ENCODE peak calls at places on chromosomes 6 and 20, in four cellular contexts. One of them, this sample, is unnamed.

GRCh38 chr6:30568245-30568644 is 3.0 kb upstream of the ABCF1 start:
- DNase-seq in HepG2: no peak
- DNase-seq in K562: peak; percentile 46
- DNase-seq in GM12878: no peak
- DNase-seq in this sample: no peak

GRCh38 chr6:25239498-25239897 is 39.7 kb upstream of the CARMIL1 start:
- DNase-seq in K562: no peak
- DNase-seq in HepG2: no peak
- DNase-seq in GM12878: no peak
- DNase-seq in this sample: no peak

GRCh38 chr6:73180076-73180717 is 45.1 kb downstream of the KHDC1L start:
- DNase-seq in K562: no peak
- DNase-seq in HepG2: no peak
- DNase-seq in GM12878: no peak
- DNase-seq in this sample: no peak

GRCh38 chr6:51495806-51496380 is 591.5 kb downstream of the PKHD1 start:
- DNase-seq in K562: no peak
- DNase-seq in HepG2: no peak
- DNase-seq in GM12878: no peak
- DNase-seq in this sample: no peak

GRCh38 chr6:36556281-36556680 is 9.0 kb upstream of the STK38 start:
- DNase-seq in GM12878: no peak
- DNase-seq in HepG2: no peak
- DNase-seq in K562: no peak
- DNase-seq in this sample: no peak

GRCh38 chr6:28789553-28790083 is 134.2 kb downstream of the TRIM27 start:
- DNase-seq in HepG2: peak; percentile 80
- DNase-seq in K562: peak; percentile 62
- DNase-seq in GM12878: no peak
- DNase-seq in this sample: no peak

GRCh38 chr20:2163312-2163711 is 61.7 kb downstream of the STK35 start:
- DNase-seq in GM12878: no peak
- DNase-seq in K562: no peak
- DNase-seq in HepG2: no peak
- DNase-seq in this sample: no peak

GRCh38 chr6:144921206-144921975 is 636.3 kb downstream of the UTRN start:
- DNase-seq in K562: no peak
- DNase-seq in HepG2: peak; percentile 16
- DNase-seq in GM12878: no peak
- DNase-seq in this sample: no peak

GRCh38 chr20:48626226-48626937 is 201.4 kb downstream of the PREX1 start:
- DNase-seq in GM12878: no peak
- DNase-seq in HepG2: no peak
- DNase-seq in K562: no peak
- DNase-seq in this sample: no peak

GRCh38 chr6:36326351-36326995 is 10.2 kb downstream of the BNIP5 start:
- DNase-seq in GM12878: no peak
- DNase-seq in K562: no peak
- DNase-seq in HepG2: no peak
- DNase-seq in this sample: no peak

GRCh38 chr20:50588034-50588736 is 78.0 kb downstream of the PTPN1 start:
- DNase-seq in GM12878: no peak
- DNase-seq in HepG2: peak; percentile 67
- DNase-seq in K562: peak; percentile 84
- DNase-seq in this sample: peak; percentile 84

GRCh38 chr6:114346451-114346850 is 3.6 kb upstream of the HS3ST5 start:
- DNase-seq in K562: no peak
- DNase-seq in HepG2: no peak
- DNase-seq in GM12878: no peak
- DNase-seq in this sample: no peak

GRCh38 chr6:55937227-55937626 is 61.8 kb upstream of the BMP5 start:
- DNase-seq in GM12878: no peak
- DNase-seq in HepG2: no peak
- DNase-seq in K562: no peak
- DNase-seq in this sample: no peak

GRCh38 chr6:25061289-25061945 is 125.7 kb upstream of the RIPOR2 start:
- DNase-seq in HepG2: no peak
- DNase-seq in K562: no peak
- DNase-seq in GM12878: no peak
- DNase-seq in this sample: no peak

GRCh38 chr20:32820000-32820697 is 395 bp downstream of the MAPRE1 start:
- DNase-seq in K562: peak; percentile 83
- DNase-seq in HepG2: peak; percentile 72
- DNase-seq in GM12878: no peak
- DNase-seq in this sample: peak; percentile 87

GRCh38 chr20:62737271-62737761 is 28.7 kb downstream of the NTSR1 start:
- DNase-seq in HepG2: no peak
- DNase-seq in GM12878: no peak
- DNase-seq in K562: no peak
- DNase-seq in this sample: no peak

GRCh38 chr6:84868149-84868548 is 103.8 kb upstream of the TBX18 start:
- DNase-seq in K562: no peak
- DNase-seq in GM12878: no peak
- DNase-seq in HepG2: no peak
- DNase-seq in this sample: no peak

GRCh38 chr6:32153835-32154513 is at the start of gene PPT2:
- DNase-seq in K562: peak; percentile 94
- DNase-seq in GM12878: no peak
- DNase-seq in HepG2: peak; percentile 93
- DNase-seq in this sample: peak; percentile 90

GRCh38 chr20:24487240-24487639 is 17.8 kb downstream of the SYNDIG1 start:
- DNase-seq in GM12878: no peak
- DNase-seq in HepG2: no peak
- DNase-seq in K562: no peak
- DNase-seq in this sample: no peak

GRCh38 chr6:157335829-157336228 is 12.5 kb upstream of the TMEM242 start:
- DNase-seq in GM12878: no peak
- DNase-seq in HepG2: no peak
- DNase-seq in K562: peak; percentile 70
- DNase-seq in this sample: no peak

GRCh38 chr20:50470249-50470858 is 39.8 kb upstream of the PTPN1 start:
- DNase-seq in HepG2: no peak
- DNase-seq in K562: no peak
- DNase-seq in GM12878: no peak
- DNase-seq in this sample: no peak

GRCh38 chr6:4270001-4270400 is 134.6 kb upstream of the ECI2 start:
- DNase-seq in GM12878: no peak
- DNase-seq in K562: no peak
- DNase-seq in HepG2: no peak
- DNase-seq in this sample: no peak

GRCh38 chr6:134178230-134179044 is 126.0 kb upstream of the SLC2A12 start:
- DNase-seq in K562: peak; percentile 70
- DNase-seq in GM12878: peak; percentile 53
- DNase-seq in HepG2: peak; percentile 78
- DNase-seq in this sample: peak; percentile 79

GRCh38 chr6:37680668-37681067 is 17.0 kb downstream of the MDGA1 start:
- DNase-seq in K562: no peak
- DNase-seq in GM12878: no peak
- DNase-seq in HepG2: no peak
- DNase-seq in this sample: no peak

GRCh38 chr6:41901882-41902519 is 6.8 kb upstream of the USP49 start:
- DNase-seq in HepG2: no peak
- DNase-seq in GM12878: no peak
- DNase-seq in K562: peak; percentile 73
- DNase-seq in this sample: no peak

GRCh38 chr6:26333458-26334297 is 31.3 kb upstream of the BTN3A2 start:
- DNase-seq in GM12878: no peak
- DNase-seq in K562: no peak
- DNase-seq in HepG2: no peak
- DNase-seq in this sample: no peak

GRCh38 chr6:167759206-167759605 is 67.5 kb upstream of the AFDN start:
- DNase-seq in K562: no peak
- DNase-seq in HepG2: no peak
- DNase-seq in GM12878: no peak
- DNase-seq in this sample: no peak

GRCh38 chr20:26216025-26216424 is 519.4 kb upstream of the ZNF337 start:
- DNase-seq in GM12878: no peak
- DNase-seq in HepG2: no peak
- DNase-seq in K562: no peak
- DNase-seq in this sample: no peak

GRCh38 chr6:133697666-133698065 is 191.2 kb upstream of the TCF21 start:
- DNase-seq in K562: no peak
- DNase-seq in GM12878: no peak
- DNase-seq in HepG2: no peak
- DNase-seq in this sample: no peak

GRCh38 chr20:2626853-2627541 is 25.4 kb upstream of the NOP56 start:
- DNase-seq in K562: no peak
- DNase-seq in HepG2: peak; percentile 80
- DNase-seq in GM12878: no peak
- DNase-seq in this sample: no peak

GRCh38 chr6:158061709-158062461 is 80.2 kb downstream of the SYNJ2 start:
- DNase-seq in GM12878: no peak
- DNase-seq in K562: no peak
- DNase-seq in HepG2: no peak
- DNase-seq in this sample: no peak

GRCh38 chr6:166266336-166266735 is 41.9 kb downstream of the PRR18 start:
- DNase-seq in HepG2: no peak
- DNase-seq in GM12878: no peak
- DNase-seq in K562: no peak
- DNase-seq in this sample: no peak

GRCh38 chr6:39791311-39791710 is 865 bp upstream of the DAAM2 start:
- DNase-seq in K562: no peak
- DNase-seq in HepG2: peak; percentile 22
- DNase-seq in GM12878: no peak
- DNase-seq in this sample: no peak

GRCh38 chr20:50690979-50691584 is at the start of gene RIPOR3:
- DNase-seq in K562: peak; percentile 97
- DNase-seq in HepG2: no peak
- DNase-seq in GM12878: no peak
- DNase-seq in this sample: no peak

GRCh38 chr20:32780749-32781402 is 18.7 kb downstream of the DNMT3B start:
- DNase-seq in GM12878: no peak
- DNase-seq in K562: no peak
- DNase-seq in HepG2: no peak
- DNase-seq in this sample: no peak

GRCh38 chr6:17957488-17957887 is 29.9 kb downstream of the KIF13A start:
- DNase-seq in HepG2: no peak
- DNase-seq in GM12878: peak; percentile 3
- DNase-seq in K562: no peak
- DNase-seq in this sample: no peak

GRCh38 chr6:108209738-108210137 is 43.9 kb downstream of the NR2E1 start:
- DNase-seq in K562: no peak
- DNase-seq in GM12878: no peak
- DNase-seq in HepG2: no peak
- DNase-seq in this sample: no peak

GRCh38 chr6:118808794-118809668 is 84.9 kb upstream of the ASF1A start:
- DNase-seq in GM12878: no peak
- DNase-seq in K562: no peak
- DNase-seq in HepG2: no peak
- DNase-seq in this sample: no peak
- TF ChIP-seq FOXK2 in GM12878: no peak
- TF ChIP-seq FOXK2 in K562: no peak
- TF ChIP-seq FOXK2 in HepG2: no peak
- TF ChIP-seq FOXK2 in this sample: no peak

GRCh38 chr20:47262365-47263013 is 94.0 kb downstream of the ZMYND8 start:
- DNase-seq in GM12878: peak; percentile 84
- DNase-seq in K562: no peak
- DNase-seq in HepG2: no peak
- DNase-seq in this sample: no peak
- TF ChIP-seq TARDBP in GM12878: no peak
- TF ChIP-seq TARDBP in K562: no peak
- TF ChIP-seq TARDBP in HepG2: no peak
- TF ChIP-seq TARDBP in this sample: no peak

DNA sequence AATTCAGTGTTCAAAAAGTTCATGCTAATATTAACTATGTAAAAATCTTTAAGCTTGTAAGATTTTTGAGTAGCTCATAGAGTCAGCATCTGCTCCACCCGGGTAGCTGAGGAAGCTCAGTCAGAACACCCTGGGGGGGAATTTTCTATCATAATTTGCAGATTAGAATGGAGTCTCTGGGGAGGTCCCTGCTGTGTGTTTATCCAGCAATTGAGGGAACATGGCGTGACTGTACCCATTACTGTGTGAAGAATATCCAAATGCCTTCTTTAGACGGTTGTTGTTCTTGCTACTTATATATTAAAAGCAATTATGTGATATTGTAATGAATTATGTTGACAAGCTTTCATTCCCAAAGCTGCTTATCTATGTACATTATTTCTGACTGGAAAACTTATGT is 64.8 kb downstream of the AIG1 start:
- DNase-seq in GM12878: no peak
- DNase-seq in K562: no peak
- DNase-seq in HepG2: no peak
- DNase-seq in this sample: peak; percentile 38
- TF ChIP-seq BHLHE40 in GM12878: no peak
- TF ChIP-seq BHLHE40 in K562: no peak
- TF ChIP-seq BHLHE40 in HepG2: no peak
- TF ChIP-seq BHLHE40 in this sample: no peak

DNA sequence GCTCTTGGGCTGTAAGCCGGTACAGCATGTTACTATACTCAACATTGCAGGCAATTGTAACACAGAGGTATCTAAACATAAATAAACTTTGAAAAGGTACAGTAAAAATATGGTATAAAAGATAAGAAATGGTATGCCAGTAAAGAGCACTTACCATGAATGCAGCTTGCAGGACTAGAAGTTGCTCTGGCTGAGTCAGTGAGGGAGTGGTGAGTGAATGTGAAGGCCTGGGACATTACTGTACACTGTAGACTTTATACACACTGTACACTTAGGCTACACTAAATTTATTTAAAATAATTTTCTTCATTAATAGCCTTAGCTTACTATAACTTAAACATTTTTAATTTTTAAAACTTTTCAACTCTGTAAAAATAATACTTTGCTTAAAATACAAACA is 37.8 kb upstream of the ANKEF1 start:
- DNase-seq in GM12878: no peak
- DNase-seq in HepG2: no peak
- DNase-seq in K562: no peak
- DNase-seq in this sample: no peak
- TF ChIP-seq FOXK2 in GM12878: no peak
- TF ChIP-seq FOXK2 in HepG2: no peak
- TF ChIP-seq FOXK2 in K562: no peak
- TF ChIP-seq FOXK2 in this sample: no peak

This sample was measured in HEK293T.